ENCODE peak calls at places on chromosomes 4 and X, in ten cellular contexts. One of them, this sample, is unnamed.
A peak's percentile ranks its signal among the peaks of the same experiment; 100 is the strongest.

GRCh38 chrX:19593684-19594083 is 78.4 kb upstream of the MAP3K15 start:
- DNase-seq in astrocyte of the spinal cord: peak; percentile 54
- DNase-seq in sigmoid colon: no peak
- DNase-seq in left lung: no peak
- DNase-seq in GM06990: no peak
- DNase-seq in adrenal gland: no peak
- DNase-seq in hepatocyte: peak; percentile 32
- DNase-seq in left ventricle myocardium inferior: no peak
- DNase-seq in ascending aorta: no peak
- DNase-seq in NB4: peak; percentile 45
- DNase-seq in this sample: peak; percentile 35

GRCh38 chr4:123438031-123438430 is 41.4 kb downstream of the SPRY1 start:
- DNase-seq in GM06990: no peak
- DNase-seq in NB4: peak; percentile 30
- DNase-seq in left lung: no peak
- DNase-seq in hepatocyte: no peak
- DNase-seq in left ventricle myocardium inferior: no peak
- DNase-seq in sigmoid colon: no peak
- DNase-seq in astrocyte of the spinal cord: no peak
- DNase-seq in adrenal gland: no peak
- DNase-seq in ascending aorta: no peak
- DNase-seq in this sample: peak; percentile 62

GRCh38 chrX:47091149-47091775 is 13.0 kb downstream of the RGN start:
- DNase-seq in adrenal gland: no peak
- DNase-seq in left lung: no peak
- DNase-seq in astrocyte of the spinal cord: peak; percentile 14
- DNase-seq in hepatocyte: no peak
- DNase-seq in GM06990: no peak
- DNase-seq in sigmoid colon: no peak
- DNase-seq in left ventricle myocardium inferior: no peak
- DNase-seq in NB4: peak; percentile 32
- DNase-seq in ascending aorta: no peak
- DNase-seq in this sample: no peak

GRCh38 chr4:114729339-114729738 is 130.7 kb downstream of the UGT8 start:
- DNase-seq in adrenal gland: no peak
- DNase-seq in GM06990: no peak
- DNase-seq in left ventricle myocardium inferior: no peak
- DNase-seq in ascending aorta: no peak
- DNase-seq in left lung: no peak
- DNase-seq in astrocyte of the spinal cord: no peak
- DNase-seq in hepatocyte: no peak
- DNase-seq in sigmoid colon: no peak
- DNase-seq in NB4: no peak
- DNase-seq in this sample: no peak

GRCh38 chr4:15695764-15696163 is 7.1 kb upstream of the BST1 start:
- DNase-seq in adrenal gland: no peak
- DNase-seq in NB4: no peak
- DNase-seq in hepatocyte: no peak
- DNase-seq in astrocyte of the spinal cord: no peak
- DNase-seq in left lung: no peak
- DNase-seq in GM06990: no peak
- DNase-seq in sigmoid colon: no peak
- DNase-seq in left ventricle myocardium inferior: no peak
- DNase-seq in ascending aorta: no peak
- DNase-seq in this sample: no peak

GRCh38 chr4:163694385-163694784 is 199.9 kb downstream of the TMA16 start:
- DNase-seq in GM06990: no peak
- DNase-seq in left ventricle myocardium inferior: no peak
- DNase-seq in hepatocyte: no peak
- DNase-seq in ascending aorta: no peak
- DNase-seq in NB4: no peak
- DNase-seq in left lung: no peak
- DNase-seq in adrenal gland: no peak
- DNase-seq in astrocyte of the spinal cord: peak; percentile 47
- DNase-seq in sigmoid colon: no peak
- DNase-seq in this sample: no peak

GRCh38 chr4:89482926-89483595 is 175.5 kb upstream of the GPRIN3 start:
- DNase-seq in sigmoid colon: no peak
- DNase-seq in GM06990: no peak
- DNase-seq in NB4: no peak
- DNase-seq in ascending aorta: no peak
- DNase-seq in hepatocyte: no peak
- DNase-seq in left lung: no peak
- DNase-seq in adrenal gland: no peak
- DNase-seq in astrocyte of the spinal cord: no peak
- DNase-seq in left ventricle myocardium inferior: no peak
- DNase-seq in this sample: no peak

GRCh38 chrX:12930150-12930549 is 23.7 kb downstream of the TLR8 start:
- DNase-seq in hepatocyte: no peak
- DNase-seq in NB4: no peak
- DNase-seq in sigmoid colon: no peak
- DNase-seq in left ventricle myocardium inferior: no peak
- DNase-seq in left lung: no peak
- DNase-seq in ascending aorta: no peak
- DNase-seq in astrocyte of the spinal cord: no peak
- DNase-seq in adrenal gland: no peak
- DNase-seq in GM06990: no peak
- DNase-seq in this sample: no peak

GRCh38 chr4:38466401-38466800 is 197.6 kb upstream of the KLF3 start:
- DNase-seq in sigmoid colon: no peak
- DNase-seq in NB4: no peak
- DNase-seq in GM06990: no peak
- DNase-seq in adrenal gland: no peak
- DNase-seq in astrocyte of the spinal cord: no peak
- DNase-seq in left lung: no peak
- DNase-seq in ascending aorta: no peak
- DNase-seq in left ventricle myocardium inferior: no peak
- DNase-seq in hepatocyte: no peak
- DNase-seq in this sample: no peak

GRCh38 chrX:153598541-153599191 is at the start of gene CCNQ:
- DNase-seq in ascending aorta: no peak
- DNase-seq in NB4: peak; percentile 57
- DNase-seq in GM06990: peak; percentile 70
- DNase-seq in sigmoid colon: no peak
- DNase-seq in astrocyte of the spinal cord: peak; percentile 30
- DNase-seq in left lung: no peak
- DNase-seq in left ventricle myocardium inferior: no peak
- DNase-seq in hepatocyte: peak; percentile 55
- DNase-seq in adrenal gland: peak; percentile 40
- DNase-seq in this sample: no peak

GRCh38 chrX:129540725-129541184 is 696 bp downstream of the OCRL start:
- DNase-seq in astrocyte of the spinal cord: no peak
- DNase-seq in left lung: no peak
- DNase-seq in hepatocyte: peak; percentile 38
- DNase-seq in ascending aorta: no peak
- DNase-seq in NB4: peak; percentile 64
- DNase-seq in adrenal gland: peak; percentile 22
- DNase-seq in left ventricle myocardium inferior: peak; percentile 13
- DNase-seq in sigmoid colon: peak; percentile 69
- DNase-seq in GM06990: peak; percentile 22
- DNase-seq in this sample: peak; percentile 32

GRCh38 chr4:125198916-125199315 is 115.8 kb upstream of the FAT4 start:
- DNase-seq in adrenal gland: no peak
- DNase-seq in astrocyte of the spinal cord: no peak
- DNase-seq in left ventricle myocardium inferior: no peak
- DNase-seq in sigmoid colon: no peak
- DNase-seq in GM06990: no peak
- DNase-seq in ascending aorta: no peak
- DNase-seq in left lung: no peak
- DNase-seq in NB4: peak; percentile 3
- DNase-seq in hepatocyte: no peak
- DNase-seq in this sample: no peak

GRCh38 chr4:145307120-145307519 is 126.7 kb upstream of the OTUD4 start:
- DNase-seq in left lung: no peak
- DNase-seq in astrocyte of the spinal cord: no peak
- DNase-seq in GM06990: no peak
- DNase-seq in adrenal gland: no peak
- DNase-seq in NB4: no peak
- DNase-seq in hepatocyte: no peak
- DNase-seq in sigmoid colon: no peak
- DNase-seq in ascending aorta: no peak
- DNase-seq in left ventricle myocardium inferior: no peak
- DNase-seq in this sample: no peak

GRCh38 chrX:81900522-81900921 is 698.6 kb downstream of the SH3BGRL start:
- DNase-seq in NB4: no peak
- DNase-seq in left lung: no peak
- DNase-seq in adrenal gland: no peak
- DNase-seq in astrocyte of the spinal cord: no peak
- DNase-seq in GM06990: no peak
- DNase-seq in left ventricle myocardium inferior: no peak
- DNase-seq in sigmoid colon: no peak
- DNase-seq in ascending aorta: no peak
- DNase-seq in hepatocyte: no peak
- DNase-seq in this sample: no peak

GRCh38 chr4:96247096-96247495 is 407.2 kb downstream of the PDHA2 start:
- DNase-seq in ascending aorta: no peak
- DNase-seq in sigmoid colon: no peak
- DNase-seq in left ventricle myocardium inferior: no peak
- DNase-seq in left lung: no peak
- DNase-seq in GM06990: no peak
- DNase-seq in hepatocyte: no peak
- DNase-seq in adrenal gland: no peak
- DNase-seq in NB4: no peak
- DNase-seq in astrocyte of the spinal cord: no peak
- DNase-seq in this sample: no peak

GRCh38 chr4:96241819-96242218 is 401.9 kb downstream of the PDHA2 start:
- DNase-seq in hepatocyte: no peak
- DNase-seq in ascending aorta: no peak
- DNase-seq in GM06990: no peak
- DNase-seq in left lung: no peak
- DNase-seq in astrocyte of the spinal cord: no peak
- DNase-seq in left ventricle myocardium inferior: no peak
- DNase-seq in sigmoid colon: no peak
- DNase-seq in NB4: no peak
- DNase-seq in adrenal gland: no peak
- DNase-seq in this sample: no peak
- TF ChIP-seq CTCF in hepatocyte: no peak
- TF ChIP-seq CTCF in ascending aorta: no peak
- TF ChIP-seq CTCF in GM06990: no peak
- TF ChIP-seq CTCF in left lung: no peak
- TF ChIP-seq CTCF in astrocyte of the spinal cord: no peak
- TF ChIP-seq CTCF in left ventricle myocardium inferior: no peak
- TF ChIP-seq CTCF in sigmoid colon: no peak
- TF ChIP-seq CTCF in NB4: no peak
- TF ChIP-seq CTCF in adrenal gland: no peak
- TF ChIP-seq CTCF in this sample: no peak

GRCh38 chrX:120015145-120016067 is 62.1 kb downstream of the RHOXF2B start:
- DNase-seq in left lung: no peak
- DNase-seq in GM06990: no peak
- DNase-seq in NB4: peak; percentile 54
- DNase-seq in sigmoid colon: no peak
- DNase-seq in hepatocyte: peak; percentile 18
- DNase-seq in ascending aorta: no peak
- DNase-seq in adrenal gland: peak; percentile 52
- DNase-seq in astrocyte of the spinal cord: no peak
- DNase-seq in left ventricle myocardium inferior: no peak
- DNase-seq in this sample: no peak
- TF ChIP-seq CTCF in left lung: no peak
- TF ChIP-seq CTCF in GM06990: no peak
- TF ChIP-seq CTCF in NB4: no peak
- TF ChIP-seq CTCF in sigmoid colon: no peak
- TF ChIP-seq CTCF in hepatocyte: no peak
- TF ChIP-seq CTCF in ascending aorta: no peak
- TF ChIP-seq CTCF in adrenal gland: peak; percentile 24
- TF ChIP-seq CTCF in astrocyte of the spinal cord: no peak
- TF ChIP-seq CTCF in left ventricle myocardium inferior: no peak
- TF ChIP-seq CTCF in this sample: no peak

GRCh38 chr4:26233350-26233749 is 87.5 kb upstream of the RBPJ start:
- DNase-seq in astrocyte of the spinal cord: no peak
- DNase-seq in ascending aorta: no peak
- DNase-seq in left ventricle myocardium inferior: no peak
- DNase-seq in sigmoid colon: no peak
- DNase-seq in adrenal gland: no peak
- DNase-seq in NB4: no peak
- DNase-seq in left lung: no peak
- DNase-seq in hepatocyte: no peak
- DNase-seq in GM06990: no peak
- DNase-seq in this sample: no peak

GRCh38 chr4:26238782-26239647 is 81.8 kb upstream of the RBPJ start:
- DNase-seq in left ventricle myocardium inferior: no peak
- DNase-seq in sigmoid colon: no peak
- DNase-seq in GM06990: no peak
- DNase-seq in left lung: no peak
- DNase-seq in adrenal gland: no peak
- DNase-seq in hepatocyte: peak; percentile 37
- DNase-seq in astrocyte of the spinal cord: peak; percentile 78
- DNase-seq in ascending aorta: no peak
- DNase-seq in NB4: no peak
- DNase-seq in this sample: no peak

GRCh38 chr4:26237916-26238315 is 82.9 kb upstream of the RBPJ start:
- DNase-seq in ascending aorta: no peak
- DNase-seq in GM06990: no peak
- DNase-seq in NB4: no peak
- DNase-seq in astrocyte of the spinal cord: no peak
- DNase-seq in sigmoid colon: no peak
- DNase-seq in left ventricle myocardium inferior: no peak
- DNase-seq in left lung: no peak
- DNase-seq in hepatocyte: no peak
- DNase-seq in adrenal gland: no peak
- DNase-seq in this sample: no peak

GRCh38 chr4:26238426-26238781 is 82.4 kb upstream of the RBPJ start:
- DNase-seq in astrocyte of the spinal cord: no peak
- DNase-seq in GM06990: no peak
- DNase-seq in adrenal gland: no peak
- DNase-seq in left lung: no peak
- DNase-seq in ascending aorta: no peak
- DNase-seq in left ventricle myocardium inferior: no peak
- DNase-seq in NB4: no peak
- DNase-seq in sigmoid colon: no peak
- DNase-seq in hepatocyte: peak; percentile 78
- DNase-seq in this sample: no peak

DNA sequence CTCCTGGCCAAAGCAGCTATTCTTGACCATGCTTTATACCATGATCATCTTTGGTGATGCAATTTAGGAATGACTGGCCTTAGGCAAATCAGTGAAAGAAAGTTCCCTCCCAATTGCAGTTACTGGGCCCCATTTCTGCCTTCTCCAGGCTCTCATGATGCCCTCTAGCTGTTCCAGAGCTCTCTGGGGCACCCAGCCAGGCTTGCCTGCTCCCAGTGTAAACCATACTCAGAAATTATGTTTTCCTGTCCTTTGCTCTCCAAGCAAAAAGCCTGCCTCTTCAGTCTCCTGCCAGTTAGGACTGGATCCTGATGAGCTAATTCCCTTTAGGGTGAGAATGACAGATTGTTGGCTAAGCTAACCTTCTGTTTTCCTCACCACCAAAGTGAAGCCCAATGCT is 85.3 kb upstream of the RBPJ start:
- DNase-seq in left lung: peak; percentile 54
- DNase-seq in ascending aorta: no peak
- DNase-seq in GM06990: no peak
- DNase-seq in NB4: peak; percentile 28
- DNase-seq in adrenal gland: no peak
- DNase-seq in left ventricle myocardium inferior: peak; percentile 33
- DNase-seq in sigmoid colon: peak; percentile 83
- DNase-seq in astrocyte of the spinal cord: peak; percentile 40
- DNase-seq in hepatocyte: peak; percentile 54
- DNase-seq in this sample: no peak
- TF ChIP-seq CTCF in left lung: no peak
- TF ChIP-seq CTCF in ascending aorta: peak; percentile 22
- TF ChIP-seq CTCF in GM06990: no peak
- TF ChIP-seq CTCF in NB4: peak; percentile 10
- TF ChIP-seq CTCF in adrenal gland: no peak
- TF ChIP-seq CTCF in left ventricle myocardium inferior: peak; percentile 12
- TF ChIP-seq CTCF in sigmoid colon: no peak
- TF ChIP-seq CTCF in astrocyte of the spinal cord: peak; percentile 18
- TF ChIP-seq CTCF in hepatocyte: peak; percentile 18
- TF ChIP-seq CTCF in this sample: no peak

GRCh38 chr4:41134581-41134980 is 79.8 kb downstream of the APBB2 start:
- DNase-seq in left lung: no peak
- DNase-seq in left ventricle myocardium inferior: no peak
- DNase-seq in NB4: no peak
- DNase-seq in GM06990: no peak
- DNase-seq in hepatocyte: no peak
- DNase-seq in sigmoid colon: no peak
- DNase-seq in astrocyte of the spinal cord: no peak
- DNase-seq in adrenal gland: no peak
- DNase-seq in ascending aorta: no peak
- DNase-seq in this sample: no peak
- TF ChIP-seq CTCF in left lung: no peak
- TF ChIP-seq CTCF in left ventricle myocardium inferior: peak; percentile 20
- TF ChIP-seq CTCF in NB4: no peak
- TF ChIP-seq CTCF in GM06990: no peak
- TF ChIP-seq CTCF in hepatocyte: no peak
- TF ChIP-seq CTCF in sigmoid colon: no peak
- TF ChIP-seq CTCF in astrocyte of the spinal cord: no peak
- TF ChIP-seq CTCF in adrenal gland: no peak
- TF ChIP-seq CTCF in ascending aorta: no peak
- TF ChIP-seq CTCF in this sample: no peak

This sample was measured in testis.